ENCODE peak calls at places on chromosomes 1 and 21, in four cellular contexts. A, O, K and U are unnamed samples.

GRCh38 chr1:222546548-222547259 is 1.2 kb downstream of the HHIPL2 start:
- DNase-seq in A (peak; percentile 66), O (no peak), K (no peak), U (no peak)

GRCh38 chr21:46126321-46127238 is 28.7 kb downstream of the COL6A2 start:
- DNase-seq in A (peak; percentile 38), O (no peak), K (peak; percentile 8), U (no peak)

GRCh38 chr21:15370576-15370975 is 305.8 kb upstream of the NRIP1 start:
- DNase-seq in A (no peak), O (no peak), K (no peak), U (no peak)

GRCh38 chr1:74689800-74690696 is 16.5 kb upstream of the ERICH3 start:
- DNase-seq in A (peak; percentile 25), O (no peak), K (peak; percentile 51), U (peak; percentile 27)

GRCh38 chr1:99993468-99993845 is 23.7 kb downstream of the SLC35A3 start:
- DNase-seq in A (no peak), O (no peak), K (no peak), U (no peak)

GRCh38 chr1:186710696-186711095 is 30.5 kb upstream of the PTGS2 start:
- DNase-seq in A (no peak), O (no peak), K (no peak), U (no peak)

GRCh38 chr1:26597629-26598039 is 68.1 kb downstream of the RPS6KA1 start:
- DNase-seq in A (peak; percentile 67), O (no peak), K (no peak), U (peak; percentile 66)

GRCh38 chr1:51897699-51898031 is 19.1 kb upstream of the NRDC start:
- DNase-seq in A (no peak), O (no peak), K (no peak), U (no peak)

GRCh38 chr1:61424382-61424781 is 300.6 kb downstream of the TM2D1 start:
- DNase-seq in A (no peak), O (no peak), K (no peak), U (no peak)

GRCh38 chr1:199687321-199687720 is 340.2 kb upstream of the NR5A2 start:
- DNase-seq in A (no peak), O (no peak), K (no peak), U (no peak)

GRCh38 chr1:37795340-37796110 is 1.9 kb downstream of the MANEAL start:
- DNase-seq in A (peak; percentile 67), O (peak; percentile 61), K (peak; percentile 85), U (peak; percentile 88)

GRCh38 chr1:241139047-241139446 is 218.0 kb downstream of the RGS7 start:
- DNase-seq in A (no peak), O (no peak), K (no peak), U (no peak)
- TF ChIP-seq TEAD4 in A (no peak), O (no peak), K (no peak), U (no peak)

DNA sequence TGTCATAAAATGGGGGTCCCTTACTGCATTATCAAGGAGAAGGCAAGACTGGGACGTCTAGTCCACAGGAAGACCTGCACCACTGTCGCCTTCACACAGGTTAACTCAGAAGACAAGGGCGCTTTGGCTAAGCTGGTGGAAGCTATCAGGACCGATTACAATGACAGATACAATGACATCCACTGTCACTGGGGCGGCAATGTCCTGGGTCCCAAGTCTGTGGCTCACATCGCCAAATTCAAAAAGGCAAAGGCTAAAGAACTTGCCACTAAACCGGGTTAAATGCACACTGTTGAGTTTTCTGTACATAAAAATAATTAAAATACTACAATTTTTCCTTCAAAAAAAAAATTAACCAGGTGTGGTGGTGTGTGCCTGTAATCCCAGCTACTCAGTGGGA is 22.1 kb downstream of the RASSF5 start:
- DNase-seq in A (no peak), O (no peak), K (no peak), U (no peak)
- TF ChIP-seq TEAD4 in A (no peak), O (no peak), K (no peak), U (no peak)

GRCh38 chr1:2460203-2460602 is 15.9 kb upstream of the PLCH2 start:
- DNase-seq in A (no peak), O (no peak), K (no peak), U (no peak)
- TF ChIP-seq TEAD4 in A (no peak), O (no peak), K (no peak), U (no peak)

GRCh38 chr1:177864530-177865305 is 105.1 kb downstream of the SEC16B start:
- DNase-seq in A (no peak), O (no peak), K (no peak), U (no peak)
- TF ChIP-seq TEAD4 in A (no peak), O (no peak), K (no peak), U (no peak)

GRCh38 chr1:228286505-228287417 is 78.9 kb downstream of the OBSCN start:
- DNase-seq in A (no peak), O (no peak), K (peak; percentile 8), U (no peak)
- TF ChIP-seq TEAD4 in A (no peak), O (no peak), K (no peak), U (no peak)

DNA sequence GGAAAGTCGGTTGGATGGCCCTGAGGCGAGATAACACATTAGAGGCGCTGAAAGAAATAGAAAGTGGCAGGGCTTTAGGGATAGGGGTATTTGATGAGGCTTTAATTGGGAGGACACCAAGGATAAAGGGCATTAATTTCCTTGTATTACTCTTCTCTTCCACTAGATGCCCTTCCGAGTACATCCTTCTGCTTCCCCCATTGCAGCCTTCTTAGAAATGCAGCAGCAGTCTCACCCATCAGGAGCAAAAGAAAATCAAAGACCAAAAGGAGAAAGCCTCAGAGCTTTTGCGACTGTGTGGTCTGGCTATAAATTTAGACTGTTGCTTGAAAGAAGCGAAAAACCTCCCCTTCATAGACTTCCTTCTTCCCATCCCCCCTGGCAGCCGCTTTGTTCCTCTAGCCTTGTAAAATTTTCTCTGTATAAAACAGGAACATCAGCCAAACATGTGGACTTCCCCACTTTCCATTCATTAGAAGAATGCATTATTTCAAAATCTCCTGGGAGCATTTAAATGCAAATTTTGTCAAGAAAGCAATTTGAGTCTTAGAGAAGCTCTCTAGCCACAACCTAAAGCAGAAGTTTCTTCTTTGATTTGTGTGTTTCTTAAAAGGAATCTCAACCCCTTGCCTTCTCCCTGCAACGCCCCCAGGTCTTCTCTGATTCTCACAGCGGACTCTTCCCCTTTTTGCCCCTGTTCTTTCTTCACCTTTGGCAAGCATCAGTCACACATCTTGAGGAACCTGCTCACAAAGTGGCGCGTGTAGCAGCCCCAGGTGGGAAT is 76.6 kb downstream of the NDUFS5 start:
- DNase-seq in A (peak; percentile 79), O (no peak), K (no peak), U (peak; percentile 79)
- TF ChIP-seq TEAD4 in A (no peak), O (no peak), K (no peak), U (no peak)

GRCh38 chr1:41936107-41936506 is 17.4 kb upstream of the HIVEP3 start:
- DNase-seq in A (no peak), O (no peak), K (no peak), U (no peak)
- TF ChIP-seq TEAD4 in A (no peak), O (no peak), K (no peak), U (no peak)

GRCh38 chr1:33060579-33061083 is 20.3 kb upstream of the AZIN2 start:
- DNase-seq in A (no peak), O (no peak), K (no peak), U (no peak)

GRCh38 chr1:33057095-33057494 is 20.4 kb upstream of the AK2 start:
- DNase-seq in A (no peak), O (no peak), K (no peak), U (no peak)

GRCh38 chr1:33061827-33062226 is 19.1 kb upstream of the AZIN2 start:
- DNase-seq in A (no peak), O (no peak), K (no peak), U (no peak)

GRCh38 chr1:33055210-33055991 is 18.7 kb upstream of the AK2 start:
- DNase-seq in A (peak; percentile 85), O (peak; percentile 46), K (peak; percentile 61), U (peak; percentile 94)

GRCh38 chr1:33056426-33056825 is 19.7 kb upstream of the AK2 start:
- DNase-seq in A (no peak), O (no peak), K (no peak), U (no peak)
- TF ChIP-seq TEAD4 in A (no peak), O (no peak), K (no peak), U (no peak)

DNA sequence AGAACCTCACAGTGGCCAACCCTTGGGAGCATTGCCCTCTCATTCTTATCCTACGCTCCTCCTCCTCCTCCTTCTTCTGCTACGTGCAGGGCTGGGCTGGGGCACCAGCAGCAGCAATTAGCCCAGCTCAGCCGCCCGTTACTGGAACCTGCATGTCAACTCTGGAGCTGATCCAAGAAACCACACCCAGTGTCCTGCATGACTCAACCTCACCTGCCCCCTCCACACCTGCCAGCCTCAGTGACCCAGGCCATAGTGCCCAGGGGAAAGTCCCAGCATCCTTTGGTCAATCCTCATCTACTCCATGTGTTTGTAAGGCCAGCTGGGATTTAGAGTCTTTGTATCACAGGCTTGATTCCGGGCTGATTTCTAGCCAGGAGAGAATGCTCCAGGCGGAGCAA is 12.6 kb downstream of the ELF3 start:
- DNase-seq in A (no peak), O (no peak), K (no peak), U (no peak)
- TF ChIP-seq TEAD4 in A (no peak), O (no peak), K (no peak), U (no peak)

GRCh38 chr1:155254228-155254713 is 1.0 kb downstream of the ENTREP3 start:
- DNase-seq in A (no peak), O (no peak), K (no peak), U (peak; percentile 23)
- TF ChIP-seq TEAD4 in A (no peak), O (no peak), K (no peak), U (no peak)